ENCODE peak calls at places on chromosomes 1 and 21, in six cellular contexts. One of them, this sample, is unnamed.

GRCh38 chr1:119646521-119647227 is 1.4 kb downstream of the ZNF697 start:
- DNase-seq in K562: peak; percentile 44
- DNase-seq in H9: no peak
- DNase-seq in stimulated activated CD4-positive, alpha-beta T cell treated with anti-CD3 and anti-CD28 coated beads, Interleukin-2, amount 100 ng/mL, for 48 hours: no peak
- DNase-seq in NCI-H69: no peak
- DNase-seq in effector memory CD4-positive, alpha-beta T cell: no peak
- DNase-seq in this sample: no peak

GRCh38 chr1:42998381-42998780 is 39.7 kb upstream of the SLC2A1 start:
- DNase-seq in NCI-H69: no peak
- DNase-seq in H9: no peak
- DNase-seq in K562: no peak
- DNase-seq in effector memory CD4-positive, alpha-beta T cell: no peak
- DNase-seq in stimulated activated CD4-positive, alpha-beta T cell treated with anti-CD3 and anti-CD28 coated beads, Interleukin-2, amount 100 ng/mL, for 48 hours: no peak
- DNase-seq in this sample: no peak

GRCh38 chr1:153880962-153881361 is 41.8 kb downstream of the GATAD2B start:
- DNase-seq in stimulated activated CD4-positive, alpha-beta T cell treated with anti-CD3 and anti-CD28 coated beads, Interleukin-2, amount 100 ng/mL, for 48 hours: no peak
- DNase-seq in K562: peak; percentile 32
- DNase-seq in NCI-H69: peak; percentile 100
- DNase-seq in H9: no peak
- DNase-seq in effector memory CD4-positive, alpha-beta T cell: no peak
- DNase-seq in this sample: peak; percentile 88

GRCh38 chr1:110097507-110098221 is 14.6 kb upstream of the UBL4B start:
- DNase-seq in effector memory CD4-positive, alpha-beta T cell: no peak
- DNase-seq in stimulated activated CD4-positive, alpha-beta T cell treated with anti-CD3 and anti-CD28 coated beads, Interleukin-2, amount 100 ng/mL, for 48 hours: no peak
- DNase-seq in K562: no peak
- DNase-seq in H9: no peak
- DNase-seq in NCI-H69: no peak
- DNase-seq in this sample: no peak

GRCh38 chr1:7346070-7346596 is 425.0 kb upstream of the VAMP3 start:
- DNase-seq in NCI-H69: no peak
- DNase-seq in stimulated activated CD4-positive, alpha-beta T cell treated with anti-CD3 and anti-CD28 coated beads, Interleukin-2, amount 100 ng/mL, for 48 hours: no peak
- DNase-seq in effector memory CD4-positive, alpha-beta T cell: no peak
- DNase-seq in H9: no peak
- DNase-seq in K562: no peak
- DNase-seq in this sample: no peak

GRCh38 chr1:202728951-202729350 is 18.7 kb upstream of the SYT2 start:
- DNase-seq in stimulated activated CD4-positive, alpha-beta T cell treated with anti-CD3 and anti-CD28 coated beads, Interleukin-2, amount 100 ng/mL, for 48 hours: no peak
- DNase-seq in H9: no peak
- DNase-seq in K562: no peak
- DNase-seq in NCI-H69: no peak
- DNase-seq in effector memory CD4-positive, alpha-beta T cell: no peak
- DNase-seq in this sample: no peak

GRCh38 chr1:179121159-179121938 is 39.5 kb downstream of the TOR3A start:
- DNase-seq in K562: peak; percentile 38
- DNase-seq in H9: no peak
- DNase-seq in effector memory CD4-positive, alpha-beta T cell: no peak
- DNase-seq in stimulated activated CD4-positive, alpha-beta T cell treated with anti-CD3 and anti-CD28 coated beads, Interleukin-2, amount 100 ng/mL, for 48 hours: peak; percentile 38
- DNase-seq in NCI-H69: peak; percentile 23
- DNase-seq in this sample: no peak

GRCh38 chr1:234372011-234372757 is 1.1 kb upstream of the COA6 start:
- DNase-seq in K562: no peak
- DNase-seq in effector memory CD4-positive, alpha-beta T cell: no peak
- DNase-seq in NCI-H69: peak; percentile 17
- DNase-seq in stimulated activated CD4-positive, alpha-beta T cell treated with anti-CD3 and anti-CD28 coated beads, Interleukin-2, amount 100 ng/mL, for 48 hours: no peak
- DNase-seq in H9: no peak
- DNase-seq in this sample: peak; percentile 5

GRCh38 chr1:15155760-15156743 is 2.5 kb downstream of the TMEM51 start:
- DNase-seq in H9: no peak
- DNase-seq in NCI-H69: no peak
- DNase-seq in effector memory CD4-positive, alpha-beta T cell: no peak
- DNase-seq in K562: no peak
- DNase-seq in stimulated activated CD4-positive, alpha-beta T cell treated with anti-CD3 and anti-CD28 coated beads, Interleukin-2, amount 100 ng/mL, for 48 hours: no peak
- DNase-seq in this sample: no peak

GRCh38 chr21:35075546-35075945 is 26.4 kb upstream of the RUNX1 start:
- DNase-seq in stimulated activated CD4-positive, alpha-beta T cell treated with anti-CD3 and anti-CD28 coated beads, Interleukin-2, amount 100 ng/mL, for 48 hours: no peak
- DNase-seq in effector memory CD4-positive, alpha-beta T cell: no peak
- DNase-seq in NCI-H69: no peak
- DNase-seq in H9: no peak
- DNase-seq in K562: no peak
- DNase-seq in this sample: peak; percentile 89

GRCh38 chr1:42928859-42929258 is 29.8 kb downstream of the SLC2A1 start:
- DNase-seq in NCI-H69: no peak
- DNase-seq in effector memory CD4-positive, alpha-beta T cell: no peak
- DNase-seq in H9: no peak
- DNase-seq in stimulated activated CD4-positive, alpha-beta T cell treated with anti-CD3 and anti-CD28 coated beads, Interleukin-2, amount 100 ng/mL, for 48 hours: no peak
- DNase-seq in K562: no peak
- DNase-seq in this sample: no peak

GRCh38 chr1:226004396-226004795 is 5.3 kb upstream of the SDE2 start:
- DNase-seq in H9: no peak
- DNase-seq in K562: no peak
- DNase-seq in effector memory CD4-positive, alpha-beta T cell: no peak
- DNase-seq in NCI-H69: no peak
- DNase-seq in stimulated activated CD4-positive, alpha-beta T cell treated with anti-CD3 and anti-CD28 coated beads, Interleukin-2, amount 100 ng/mL, for 48 hours: no peak
- DNase-seq in this sample: no peak

GRCh38 chr1:183609313-183609712 is 19.1 kb upstream of the NCF2 start:
- DNase-seq in effector memory CD4-positive, alpha-beta T cell: no peak
- DNase-seq in K562: peak; percentile 27
- DNase-seq in stimulated activated CD4-positive, alpha-beta T cell treated with anti-CD3 and anti-CD28 coated beads, Interleukin-2, amount 100 ng/mL, for 48 hours: no peak
- DNase-seq in NCI-H69: peak; percentile 73
- DNase-seq in H9: no peak
- DNase-seq in this sample: peak; percentile 84

GRCh38 chr1:5885471-5886139 is 106.6 kb downstream of the NPHP4 start:
- DNase-seq in stimulated activated CD4-positive, alpha-beta T cell treated with anti-CD3 and anti-CD28 coated beads, Interleukin-2, amount 100 ng/mL, for 48 hours: no peak
- DNase-seq in effector memory CD4-positive, alpha-beta T cell: no peak
- DNase-seq in H9: no peak
- DNase-seq in NCI-H69: no peak
- DNase-seq in K562: peak; percentile 92
- DNase-seq in this sample: no peak

GRCh38 chr1:197799271-197799670 is 24.0 kb upstream of the DENND1B start:
- DNase-seq in NCI-H69: peak; percentile 47
- DNase-seq in K562: no peak
- DNase-seq in stimulated activated CD4-positive, alpha-beta T cell treated with anti-CD3 and anti-CD28 coated beads, Interleukin-2, amount 100 ng/mL, for 48 hours: no peak
- DNase-seq in H9: peak; percentile 34
- DNase-seq in effector memory CD4-positive, alpha-beta T cell: no peak
- DNase-seq in this sample: no peak

GRCh38 chr21:45204395-45204794 is 83.3 kb downstream of the POFUT2 start:
- DNase-seq in NCI-H69: no peak
- DNase-seq in effector memory CD4-positive, alpha-beta T cell: no peak
- DNase-seq in H9: no peak
- DNase-seq in stimulated activated CD4-positive, alpha-beta T cell treated with anti-CD3 and anti-CD28 coated beads, Interleukin-2, amount 100 ng/mL, for 48 hours: no peak
- DNase-seq in K562: no peak
- DNase-seq in this sample: no peak

GRCh38 chr1:107141491-107142369 is 891 bp downstream of the NTNG1 start:
- DNase-seq in H9: peak; percentile 38
- DNase-seq in stimulated activated CD4-positive, alpha-beta T cell treated with anti-CD3 and anti-CD28 coated beads, Interleukin-2, amount 100 ng/mL, for 48 hours: no peak
- DNase-seq in NCI-H69: peak; percentile 72
- DNase-seq in effector memory CD4-positive, alpha-beta T cell: no peak
- DNase-seq in K562: peak; percentile 8
- DNase-seq in this sample: peak; percentile 40

GRCh38 chr1:164637461-164638375 is 78.7 kb downstream of the PBX1 start:
- DNase-seq in K562: no peak
- DNase-seq in H9: no peak
- DNase-seq in effector memory CD4-positive, alpha-beta T cell: no peak
- DNase-seq in stimulated activated CD4-positive, alpha-beta T cell treated with anti-CD3 and anti-CD28 coated beads, Interleukin-2, amount 100 ng/mL, for 48 hours: no peak
- DNase-seq in NCI-H69: peak; percentile 44
- DNase-seq in this sample: peak; percentile 82

GRCh38 chr1:228958121-228958520 is 222.8 kb downstream of the RHOU start:
- DNase-seq in stimulated activated CD4-positive, alpha-beta T cell treated with anti-CD3 and anti-CD28 coated beads, Interleukin-2, amount 100 ng/mL, for 48 hours: no peak
- DNase-seq in K562: no peak
- DNase-seq in effector memory CD4-positive, alpha-beta T cell: no peak
- DNase-seq in NCI-H69: no peak
- DNase-seq in H9: no peak
- DNase-seq in this sample: no peak

GRCh38 chr1:9166289-9167235 is 37.7 kb upstream of the GPR157 start:
- DNase-seq in NCI-H69: no peak
- DNase-seq in K562: no peak
- DNase-seq in H9: no peak
- DNase-seq in effector memory CD4-positive, alpha-beta T cell: no peak
- DNase-seq in stimulated activated CD4-positive, alpha-beta T cell treated with anti-CD3 and anti-CD28 coated beads, Interleukin-2, amount 100 ng/mL, for 48 hours: no peak
- DNase-seq in this sample: no peak

GRCh38 chr1:167196185-167196584 is 24.5 kb upstream of the POU2F1 start:
- DNase-seq in K562: no peak
- DNase-seq in NCI-H69: peak; percentile 96
- DNase-seq in stimulated activated CD4-positive, alpha-beta T cell treated with anti-CD3 and anti-CD28 coated beads, Interleukin-2, amount 100 ng/mL, for 48 hours: no peak
- DNase-seq in effector memory CD4-positive, alpha-beta T cell: no peak
- DNase-seq in H9: no peak
- DNase-seq in this sample: peak; percentile 45

GRCh38 chr1:108051625-108052382 is 86.8 kb upstream of the VAV3 start:
- DNase-seq in K562: no peak
- DNase-seq in effector memory CD4-positive, alpha-beta T cell: no peak
- DNase-seq in NCI-H69: peak; percentile 87
- DNase-seq in stimulated activated CD4-positive, alpha-beta T cell treated with anti-CD3 and anti-CD28 coated beads, Interleukin-2, amount 100 ng/mL, for 48 hours: no peak
- DNase-seq in H9: no peak
- DNase-seq in this sample: no peak

GRCh38 chr1:9767964-9768668 is 55.6 kb downstream of the CLSTN1 start:
- DNase-seq in NCI-H69: peak; percentile 8
- DNase-seq in H9: no peak
- DNase-seq in stimulated activated CD4-positive, alpha-beta T cell treated with anti-CD3 and anti-CD28 coated beads, Interleukin-2, amount 100 ng/mL, for 48 hours: peak; percentile 20
- DNase-seq in K562: peak; percentile 68
- DNase-seq in effector memory CD4-positive, alpha-beta T cell: no peak
- DNase-seq in this sample: no peak

GRCh38 chr1:204971700-204972336 is 71.2 kb upstream of the CNTN2 start:
- DNase-seq in stimulated activated CD4-positive, alpha-beta T cell treated with anti-CD3 and anti-CD28 coated beads, Interleukin-2, amount 100 ng/mL, for 48 hours: no peak
- DNase-seq in K562: peak; percentile 70
- DNase-seq in effector memory CD4-positive, alpha-beta T cell: no peak
- DNase-seq in H9: no peak
- DNase-seq in NCI-H69: no peak
- DNase-seq in this sample: no peak

GRCh38 chr1:43969746-43970466 is at the start of gene DPH2:
- DNase-seq in H9: peak; percentile 99
- DNase-seq in K562: peak; percentile 99
- DNase-seq in NCI-H69: peak; percentile 96
- DNase-seq in effector memory CD4-positive, alpha-beta T cell: peak; percentile 92
- DNase-seq in stimulated activated CD4-positive, alpha-beta T cell treated with anti-CD3 and anti-CD28 coated beads, Interleukin-2, amount 100 ng/mL, for 48 hours: peak; percentile 92
- DNase-seq in this sample: peak; percentile 92

GRCh38 chr1:161473363-161473762 is 31.9 kb upstream of the FCGR2A start:
- DNase-seq in stimulated activated CD4-positive, alpha-beta T cell treated with anti-CD3 and anti-CD28 coated beads, Interleukin-2, amount 100 ng/mL, for 48 hours: no peak
- DNase-seq in effector memory CD4-positive, alpha-beta T cell: no peak
- DNase-seq in NCI-H69: peak; percentile 49
- DNase-seq in K562: no peak
- DNase-seq in H9: peak; percentile 59
- DNase-seq in this sample: no peak

GRCh38 chr1:181423301-181423918 is 59.9 kb upstream of the CACNA1E start:
- DNase-seq in K562: peak; percentile 38
- DNase-seq in NCI-H69: peak; percentile 94
- DNase-seq in stimulated activated CD4-positive, alpha-beta T cell treated with anti-CD3 and anti-CD28 coated beads, Interleukin-2, amount 100 ng/mL, for 48 hours: peak; percentile 13
- DNase-seq in effector memory CD4-positive, alpha-beta T cell: no peak
- DNase-seq in H9: peak; percentile 72
- DNase-seq in this sample: peak; percentile 62

GRCh38 chr1:66489146-66489545 is 44.8 kb upstream of the SGIP1 start:
- DNase-seq in effector memory CD4-positive, alpha-beta T cell: no peak
- DNase-seq in NCI-H69: no peak
- DNase-seq in H9: no peak
- DNase-seq in K562: no peak
- DNase-seq in stimulated activated CD4-positive, alpha-beta T cell treated with anti-CD3 and anti-CD28 coated beads, Interleukin-2, amount 100 ng/mL, for 48 hours: no peak
- DNase-seq in this sample: no peak

GRCh38 chr1:177118901-177119300 is 45.6 kb downstream of the ASTN1 start:
- DNase-seq in H9: no peak
- DNase-seq in NCI-H69: no peak
- DNase-seq in stimulated activated CD4-positive, alpha-beta T cell treated with anti-CD3 and anti-CD28 coated beads, Interleukin-2, amount 100 ng/mL, for 48 hours: no peak
- DNase-seq in K562: no peak
- DNase-seq in effector memory CD4-positive, alpha-beta T cell: no peak
- DNase-seq in this sample: no peak

GRCh38 chr21:33993286-33994231 is 78.0 kb upstream of the ATP5PO start:
- DNase-seq in H9: no peak
- DNase-seq in K562: no peak
- DNase-seq in stimulated activated CD4-positive, alpha-beta T cell treated with anti-CD3 and anti-CD28 coated beads, Interleukin-2, amount 100 ng/mL, for 48 hours: no peak
- DNase-seq in effector memory CD4-positive, alpha-beta T cell: no peak
- DNase-seq in NCI-H69: peak; percentile 16
- DNase-seq in this sample: no peak

GRCh38 chr21:34198232-34199120 is 125.1 kb downstream of the MRPS6 start:
- DNase-seq in effector memory CD4-positive, alpha-beta T cell: no peak
- DNase-seq in stimulated activated CD4-positive, alpha-beta T cell treated with anti-CD3 and anti-CD28 coated beads, Interleukin-2, amount 100 ng/mL, for 48 hours: no peak
- DNase-seq in H9: no peak
- DNase-seq in K562: no peak
- DNase-seq in NCI-H69: no peak
- DNase-seq in this sample: no peak

GRCh38 chr1:12539705-12540579 is 78.1 kb downstream of the DHRS3 start:
- DNase-seq in H9: peak; percentile 69
- DNase-seq in K562: peak; percentile 35
- DNase-seq in NCI-H69: no peak
- DNase-seq in effector memory CD4-positive, alpha-beta T cell: no peak
- DNase-seq in stimulated activated CD4-positive, alpha-beta T cell treated with anti-CD3 and anti-CD28 coated beads, Interleukin-2, amount 100 ng/mL, for 48 hours: no peak
- DNase-seq in this sample: peak; percentile 10

GRCh38 chr1:5915587-5916571 is 76.3 kb downstream of the NPHP4 start:
- DNase-seq in NCI-H69: peak; percentile 12
- DNase-seq in effector memory CD4-positive, alpha-beta T cell: no peak
- DNase-seq in K562: peak; percentile 58
- DNase-seq in H9: peak; percentile 20
- DNase-seq in stimulated activated CD4-positive, alpha-beta T cell treated with anti-CD3 and anti-CD28 coated beads, Interleukin-2, amount 100 ng/mL, for 48 hours: peak; percentile 28
- DNase-seq in this sample: peak; percentile 27